ENCODE peak calls at places on chromosomes 13 and 19, in eight cellular contexts. I is esophagus muscularis mucosa; P is CD8-positive, alpha-beta T cell; Q is thoracic aorta; W is fibroblast of the aortic adventitia; K is body of pancreas; H is esophagus squamous epithelium; J is right atrium auricular region. B is an unnamed sample.

GRCh38 chr19:7799640-7800355 is 30.2 kb upstream of the EVI5L start:
- DNase-seq in J (peak), W (peak), H (no peak), K (peak), P (peak), I (no peak), Q (peak), B (peak)

GRCh38 chr19:49677901-49678674 is 1.0 kb downstream of the PRMT1 start:
- DNase-seq in K (peak), Q (no peak), J (peak), I (peak), P (peak), W (peak), H (no peak), B (peak)

GRCh38 chr13:48448963-48449614 is 36.2 kb upstream of the LPAR6 start:
- DNase-seq in K (no peak), P (no peak), H (no peak), I (no peak), J (no peak), Q (no peak), W (peak), B (no peak)

GRCh38 chr19:58021541-58022282 is 12.1 kb upstream of the ZSCAN1 start:
- DNase-seq in H (no peak), I (no peak), W (peak), P (peak), K (peak), J (peak), Q (peak), B (peak)

GRCh38 chr19:44648536-44649370 is 5.0 kb downstream of the PVR start:
- DNase-seq in J (peak), Q (no peak), H (no peak), K (peak), P (no peak), I (no peak), W (peak), B (no peak)

GRCh38 chr19:47628058-47628771 is 19.3 kb downstream of the BICRA start:
- DNase-seq in I (no peak), W (no peak), Q (no peak), H (no peak), K (no peak), J (no peak), P (no peak), B (no peak)

GRCh38 chr13:31670831-31671617 is 68.3 kb upstream of the RXFP2 start:
- DNase-seq in K (no peak), Q (no peak), I (no peak), P (no peak), J (no peak), W (peak), H (no peak), B (no peak)

GRCh38 chr13:40666905-40667621 is 622 bp upstream of the FOXO1 start:
- DNase-seq in H (peak), W (no peak), P (peak), Q (no peak), I (peak), K (peak), J (no peak), B (no peak)

GRCh38 chr13:113735194-113735593 is 23.8 kb upstream of the TMEM255B start:
- DNase-seq in I (no peak), H (no peak), W (no peak), J (no peak), Q (no peak), P (no peak), K (peak), B (no peak)

GRCh38 chr19:35155441-35155840 is 906 bp downstream of the FXYD5 start:
- DNase-seq in K (no peak), I (no peak), Q (no peak), J (no peak), H (no peak), W (no peak), P (peak), B (no peak)

GRCh38 chr13:44435142-44435982 is 61.7 kb downstream of the SERP2 start:
- DNase-seq in I (peak), K (peak), Q (peak), H (peak), P (peak), W (peak), J (peak), B (peak)

GRCh38 chr13:45219938-45220375 is 19.1 kb upstream of the KCTD4 start:
- DNase-seq in H (no peak), Q (no peak), K (no peak), I (no peak), P (no peak), J (no peak), W (peak), B (no peak)

GRCh38 chr13:41827507-41828213 is 133.2 kb downstream of the VWA8 start:
- DNase-seq in K (no peak), W (peak), P (no peak), Q (peak), J (peak), I (no peak), H (no peak), B (no peak)

GRCh38 chr19:31533114-31533513 is 183.9 kb upstream of the TSHZ3 start:
- DNase-seq in K (no peak), J (peak), W (no peak), Q (no peak), P (no peak), I (peak), H (no peak), B (no peak)

GRCh38 chr19:28961772-28962500 is 251.0 kb downstream of the UQCRFS1 start:
- DNase-seq in J (no peak), K (no peak), Q (no peak), H (no peak), I (no peak), W (peak), P (no peak), B (no peak)

GRCh38 chr13:21967871-21968270 is 297.0 kb downstream of the FGF9 start:
- DNase-seq in Q (no peak), I (no peak), W (no peak), J (no peak), H (no peak), P (no peak), K (no peak), B (no peak)

GRCh38 chr13:35720690-35721554 is 244.4 kb upstream of the MAB21L1 start:
- DNase-seq in K (peak), Q (no peak), P (peak), H (no peak), J (no peak), I (no peak), W (peak), B (no peak)

GRCh38 chr13:40996433-40997095 is 22.6 kb downstream of the ELF1 start:
- DNase-seq in H (no peak), P (no peak), K (no peak), I (no peak), W (no peak), J (no peak), Q (no peak), B (no peak)

GRCh38 chr13:49374585-49375290 is 69.1 kb downstream of the CAB39L start:
- DNase-seq in I (no peak), P (no peak), J (no peak), H (no peak), K (no peak), Q (no peak), W (peak), B (no peak)

GRCh38 chr13:101965096-101965495 is 436.8 kb downstream of the FGF14 start:
- DNase-seq in J (no peak), H (no peak), K (no peak), Q (no peak), W (no peak), I (no peak), P (no peak), B (no peak)

GRCh38 chr13:107373551-107373950 is 805.6 kb upstream of the ARGLU1 start:
- DNase-seq in J (no peak), P (no peak), K (no peak), W (peak), Q (no peak), I (no peak), H (no peak), B (no peak)

GRCh38 chr13:99255241-99255640 is 2.9 kb downstream of the GPR18 start:
- DNase-seq in K (no peak), Q (no peak), W (no peak), H (no peak), J (no peak), I (no peak), P (no peak), B (no peak)

GRCh38 chr13:67230774-67231480 is 791 bp upstream of the PCDH9 start:
- DNase-seq in J (no peak), H (no peak), I (no peak), P (peak), Q (no peak), W (peak), K (peak), B (no peak)

GRCh38 chr19:53647350-53647749 is 15.6 kb downstream of the DPRX start:
- DNase-seq in I (no peak), J (no peak), Q (no peak), H (no peak), W (no peak), P (no peak), K (no peak), B (no peak)

GRCh38 chr13:26968431-26969335 is 202.9 kb downstream of the USP12 start:
- DNase-seq in P (no peak), W (peak), J (no peak), H (no peak), I (no peak), K (peak), Q (no peak), B (no peak)

GRCh38 chr19:7852851-7853759 is 21.1 kb downstream of the PRR36 start:
- DNase-seq in K (peak), Q (no peak), H (no peak), J (no peak), I (no peak), W (peak), P (peak), B (peak)

GRCh38 chr19:2053601-2054389 is 2.8 kb upstream of the MKNK2 start:
- DNase-seq in I (no peak), J (peak), K (peak), P (no peak), W (peak), Q (no peak), H (no peak), B (no peak)

GRCh38 chr19:6744381-6745288 is 5.2 kb downstream of the TRIP10 start:
- DNase-seq in Q (no peak), W (peak), K (peak), P (no peak), H (no peak), J (peak), I (peak), B (no peak)

GRCh38 chr19:8158411-8159074 is 9.2 kb upstream of the FBN3 start:
- DNase-seq in H (no peak), P (peak), K (peak), I (no peak), Q (peak), J (peak), W (peak), B (no peak)

GRCh38 chr19:10450853-10451609 is 30.7 kb downstream of the PDE4A start:
- DNase-seq in I (no peak), P (no peak), W (no peak), J (no peak), K (no peak), H (no peak), Q (no peak), B (no peak)

GRCh38 chr13:31790992-31791391 is 51.7 kb downstream of the RXFP2 start:
- DNase-seq in K (no peak), H (no peak), I (no peak), J (no peak), W (no peak), P (no peak), Q (no peak), B (no peak)

GRCh38 chr19:30722801-30723200 is 350.6 kb downstream of the ZNF536 start:
- DNase-seq in I (no peak), Q (no peak), K (no peak), J (no peak), P (no peak), H (no peak), W (no peak), B (no peak)

GRCh38 chr13:28338742-28339141 is 156.2 kb downstream of the FLT1 start:
- DNase-seq in Q (no peak), W (no peak), P (no peak), K (no peak), H (no peak), I (no peak), J (no peak), B (no peak)
- H3K4me3 ChIP-seq in Q (no peak), W (no peak), P (no peak), K (no peak), H (no peak), I (no peak), J (no peak), B (no peak)

GRCh38 chr19:14528419-14529253 is 758 bp upstream of the TECR start:
- DNase-seq in W (no peak), Q (no peak), J (no peak), K (peak), P (no peak), H (no peak), I (no peak), B (no peak)

GRCh38 chr19:14530005-14530348 is 583 bp downstream of the TECR start:
- DNase-seq in J (peak), P (no peak), W (no peak), H (no peak), I (no peak), K (no peak), Q (no peak), B (no peak)

GRCh38 chr19:14533450-14533849 is 4.1 kb downstream of the TECR start:
- DNase-seq in J (no peak), H (no peak), K (no peak), I (no peak), Q (no peak), W (no peak), P (no peak), B (no peak)

GRCh38 chr19:14529254-14530004 is at the start of gene TECR:
- DNase-seq in I (peak), W (peak), K (peak), P (peak), J (peak), H (peak), Q (peak), B (peak)

DNA sequence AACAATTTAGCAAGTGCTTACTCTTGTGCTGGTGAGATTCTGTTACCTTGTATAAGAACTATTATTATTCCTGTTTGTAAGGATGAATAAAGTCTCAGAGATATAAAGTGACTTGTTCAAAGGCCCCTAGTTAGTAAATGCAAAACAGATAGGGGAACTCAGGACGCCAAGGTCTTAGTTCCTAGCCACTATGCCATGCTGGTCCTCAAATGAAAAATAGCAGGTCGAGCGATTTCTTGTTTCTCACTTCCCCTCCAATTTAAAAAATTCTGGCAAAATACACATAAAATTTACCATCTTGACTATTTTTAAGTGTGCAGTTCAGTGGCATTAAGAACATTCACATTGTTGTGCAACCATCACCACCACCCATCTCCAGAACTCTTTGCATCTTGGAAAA is 1.1 kb downstream of the TECR start:
- DNase-seq in I (no peak), P (no peak), Q (no peak), W (no peak), H (no peak), J (no peak), K (no peak), B (no peak)
- H3K4me3 ChIP-seq in I (no peak), P (peak), Q (peak), W (peak), H (peak), J (peak), K (peak), B (peak)

GRCh38 chr13:43180837-43181236 is 157.5 kb downstream of the DNAJC15 start:
- DNase-seq in Q (no peak), K (no peak), J (no peak), I (peak), W (no peak), P (no peak), H (no peak), B (no peak)

GRCh38 chr13:43185206-43185605 is 161.8 kb downstream of the DNAJC15 start:
- DNase-seq in H (no peak), P (no peak), I (peak), Q (no peak), K (no peak), J (no peak), W (no peak), B (no peak)

GRCh38 chr13:43180036-43180660 is 156.8 kb downstream of the DNAJC15 start:
- DNase-seq in H (no peak), W (no peak), I (peak), P (no peak), Q (no peak), K (no peak), J (no peak), B (no peak)
- H3K4me3 ChIP-seq in H (no peak), W (no peak), I (no peak), P (no peak), Q (no peak), K (no peak), J (no peak), B (no peak)

DNA sequence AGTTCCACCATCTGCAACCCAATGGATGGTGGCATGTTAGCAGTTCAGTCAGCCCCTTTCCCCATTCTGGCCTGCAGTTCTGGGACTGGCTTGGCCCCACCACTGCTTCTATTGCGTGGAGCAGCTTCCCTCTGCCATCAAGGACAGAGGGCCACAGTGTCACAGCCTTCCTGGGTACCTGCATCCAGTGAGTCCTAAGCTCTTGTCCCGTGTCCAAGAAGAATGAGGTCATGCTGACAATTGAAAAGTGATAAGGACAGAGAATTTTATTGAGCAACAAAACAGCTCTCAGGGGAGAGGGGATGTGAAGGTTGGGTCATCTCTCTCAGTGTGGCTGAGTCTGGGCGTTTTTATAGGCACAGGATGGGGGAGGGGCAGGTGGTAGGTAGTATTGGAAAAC is 33.5 kb upstream of the SIN3B start:
- DNase-seq in P (no peak), Q (no peak), W (no peak), I (no peak), H (no peak), K (no peak), J (no peak), B (no peak)
- H3K4me3 ChIP-seq in P (no peak), Q (no peak), W (no peak), I (no peak), H (no peak), K (no peak), J (no peak), B (no peak)

DNA sequence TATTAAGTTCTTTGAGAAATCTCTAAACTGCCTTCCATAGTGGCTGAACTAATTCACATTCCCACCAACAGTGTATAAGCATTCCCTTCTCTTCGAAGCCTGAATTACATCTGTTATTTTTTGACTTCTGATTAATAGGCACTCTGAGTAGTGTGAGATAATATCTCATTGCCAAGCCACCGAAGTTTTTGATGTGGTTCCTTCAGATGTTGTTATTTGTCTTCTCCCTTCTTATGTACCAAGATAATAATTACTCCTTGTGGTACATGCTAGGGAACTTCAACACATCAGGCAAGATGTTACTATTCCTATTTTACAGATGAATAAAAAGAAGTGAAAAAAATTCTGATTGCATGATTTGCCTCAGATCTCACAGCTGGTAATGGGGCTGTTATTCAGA is 70.9 kb downstream of the KCTD12 start:
- DNase-seq in J (no peak), Q (no peak), K (no peak), H (no peak), I (no peak), P (no peak), W (no peak), B (no peak)
- H3K4me3 ChIP-seq in J (no peak), Q (no peak), K (no peak), H (no peak), I (no peak), P (no peak), W (no peak), B (no peak)

DNA sequence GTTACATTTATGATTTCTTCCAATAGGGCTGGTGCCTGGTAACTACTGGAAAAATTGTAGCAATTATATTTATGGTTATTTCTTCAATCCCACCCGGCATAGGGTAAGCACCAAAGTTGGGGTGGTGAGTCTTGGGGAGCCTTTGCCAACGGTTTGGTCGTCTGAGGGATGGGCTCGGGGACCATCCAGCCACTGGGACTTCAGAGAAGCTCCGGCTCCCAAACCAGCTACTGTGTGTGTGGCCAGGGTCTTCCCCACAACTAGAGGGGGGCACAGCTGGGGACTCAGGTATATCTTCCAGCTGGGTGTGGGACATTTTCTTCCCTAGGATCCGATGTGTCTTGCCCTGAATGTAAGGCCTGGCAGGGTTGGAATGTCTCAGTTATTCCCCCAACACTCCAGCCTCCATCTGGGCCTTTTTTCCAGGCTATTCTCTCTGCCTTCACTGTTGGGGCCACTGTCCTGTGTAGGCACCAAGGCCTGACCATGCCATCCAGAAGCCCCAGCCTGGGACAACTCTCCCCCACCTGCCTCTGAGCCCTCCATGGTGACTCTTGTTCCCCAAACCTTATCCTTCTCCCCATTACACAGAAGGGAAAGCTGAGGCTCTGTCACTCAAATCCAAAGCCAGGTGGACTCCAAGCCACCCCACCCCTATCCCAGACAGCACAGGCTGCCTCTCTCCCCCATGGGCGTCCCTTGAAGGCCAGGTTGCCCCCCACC is 1.1 kb upstream of the IFI30 start:
- DNase-seq in H (no peak), I (no peak), J (no peak), Q (no peak), P (no peak), K (no peak), W (no peak), B (no peak)
- H3K4me3 ChIP-seq in H (no peak), I (no peak), J (no peak), Q (no peak), P (no peak), K (no peak), W (no peak), B (no peak)

GRCh38 chr13:104937881-104938280 is 1597.6 kb downstream of the EFNB2 start:
- DNase-seq in J (no peak), H (no peak), P (no peak), I (no peak), K (no peak), W (no peak), Q (no peak), B (no peak)
- H3K4me3 ChIP-seq in J (no peak), H (no peak), P (no peak), I (no peak), K (no peak), W (no peak), Q (no peak), B (no peak)

B was measured in effector memory CD4-positive, alpha-beta T cell.